ENCODE peak calls at places on chromosomes 5 and 9, in seven cellular contexts. G is sigmoid colon; I is SK-N-SH; M is mammary epithelial cell; W is K562; N is pancreas; C is CD8-positive, alpha-beta T cell. F is an unnamed sample. For H3K27me3, the result is how much of the 10 kb centered on the place peaks cover.

GRCh38 chr9:120434532-120434931 is 145.4 kb downstream of the CDK5RAP2 start:
- DNase-seq in M (no peak), G (no peak), W (no peak), N (no peak), C (no peak), I (no peak), F (no peak)

GRCh38 chr5:38466444-38467189 is 89.8 kb downstream of the LIFR start:
- DNase-seq in N (no peak), M (no peak), C (no peak), W (no peak), G (peak), I (no peak), F (no peak)

GRCh38 chr5:109880907-109881685 is 191.4 kb downstream of the MAN2A1 start:
- DNase-seq in C (no peak), G (no peak), N (no peak), I (no peak), M (no peak), W (no peak), F (no peak)

GRCh38 chr5:58544195-58544594 is 38.7 kb upstream of the RAB3C start:
- DNase-seq in G (no peak), M (no peak), C (no peak), I (no peak), W (no peak), N (no peak), F (no peak)

GRCh38 chr5:6291961-6292360 is 86.4 kb downstream of the MED10 start:
- DNase-seq in G (no peak), W (peak), C (no peak), I (no peak), M (peak), N (no peak), F (peak)

GRCh38 chr9:91690540-91691249 is 259.3 kb downstream of the ROR2 start:
- DNase-seq in I (no peak), W (no peak), M (no peak), N (no peak), G (peak), C (no peak), F (no peak)

GRCh38 chr5:175261098-175261497 is 182.9 kb downstream of the DRD1 start:
- DNase-seq in N (no peak), G (no peak), W (no peak), C (no peak), M (no peak), I (no peak), F (no peak)

GRCh38 chr5:99600952-99601351 is 672.1 kb upstream of the CHD1 start:
- DNase-seq in M (no peak), I (no peak), C (no peak), W (no peak), G (no peak), N (no peak), F (no peak)

GRCh38 chr9:105608685-105609598 is 51.0 kb downstream of the FKTN start:
- DNase-seq in N (no peak), I (peak), W (peak), G (no peak), C (no peak), M (peak), F (peak)

GRCh38 chr9:89366711-89367110 is 48.4 kb downstream of the SECISBP2 start:
- DNase-seq in M (no peak), N (no peak), C (no peak), I (no peak), G (peak), W (no peak), F (no peak)

GRCh38 chr5:82404382-82404945 is 126.3 kb upstream of the RPS23 start:
- DNase-seq in W (no peak), I (no peak), N (no peak), C (no peak), G (no peak), M (no peak), F (no peak)

GRCh38 chr9:135704366-135704947 is 2.5 kb downstream of the KCNT1 start:
- DNase-seq in W (no peak), M (no peak), G (no peak), C (no peak), I (peak), N (no peak), F (no peak)

GRCh38 chr9:109799141-109799540 is 19.1 kb downstream of the PALM2AKAP2 start:
- DNase-seq in W (no peak), G (no peak), N (no peak), I (no peak), C (no peak), M (no peak), F (no peak)

GRCh38 chr5:136133416-136134383 is 1.1 kb downstream of the SMAD5 start:
- DNase-seq in G (peak), M (peak), W (peak), N (peak), I (peak), C (no peak), F (peak)

GRCh38 chr5:23446436-23446835 is 61.0 kb upstream of the PRDM9 start:
- DNase-seq in I (no peak), C (no peak), N (no peak), W (no peak), M (no peak), G (no peak), F (no peak)

GRCh38 chr9:5892456-5893133 is 1.9 kb downstream of the MLANA start:
- DNase-seq in G (no peak), M (no peak), I (no peak), N (no peak), W (peak), C (no peak), F (no peak)

GRCh38 chr5:180059326-180059725 is 12.2 kb downstream of the RNF130 start:
- DNase-seq in W (no peak), I (no peak), C (no peak), G (no peak), N (no peak), M (no peak), F (no peak)

GRCh38 chr5:89037090-89037489 is 154.1 kb upstream of the MEF2C start:
- DNase-seq in G (no peak), W (no peak), C (no peak), N (no peak), I (no peak), M (peak), F (no peak)

DNA sequence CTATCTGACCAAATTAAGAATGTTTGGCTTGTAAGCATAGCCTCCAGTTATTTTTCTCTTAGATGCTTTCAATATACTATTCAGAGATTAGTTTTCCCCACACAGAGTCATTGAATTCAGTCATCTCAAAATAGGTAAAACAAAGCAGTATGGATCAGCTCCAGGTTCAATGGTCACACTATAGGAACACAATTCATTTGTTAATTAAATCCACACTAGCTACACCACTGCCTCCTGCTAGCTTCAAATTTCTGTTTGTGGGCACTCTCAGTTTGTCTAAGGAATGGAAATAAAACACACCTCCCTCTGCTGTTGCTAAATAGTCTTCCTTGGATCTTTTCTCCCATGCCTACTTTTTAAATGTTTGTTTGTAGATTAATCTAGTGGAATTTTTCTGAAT is 134.7 kb upstream of the TBCA start:
- DNase-seq in G (no peak), I (no peak), N (no peak), M (no peak), C (no peak), W (no peak), F (no peak)
- H3K27me3 ChIP-seq in G (under half), I (under half), N (under half), M (under half), C (under half), W (under half), F (under half)

GRCh38 chr9:87194471-87194870 is 247.2 kb upstream of the GAS1 start:
- DNase-seq in I (no peak), W (no peak), N (no peak), G (no peak), C (no peak), M (peak), F (no peak)

GRCh38 chr9:87193925-87194380 is 246.6 kb upstream of the GAS1 start:
- DNase-seq in C (no peak), I (no peak), W (no peak), G (no peak), N (no peak), M (peak), F (no peak)

GRCh38 chr9:87189006-87189405 is 241.7 kb upstream of the GAS1 start:
- DNase-seq in I (no peak), W (no peak), M (no peak), G (no peak), C (no peak), N (no peak), F (no peak)

GRCh38 chr9:87195306-87195705 is 248.0 kb upstream of the GAS1 start:
- DNase-seq in I (no peak), G (no peak), W (no peak), C (no peak), M (peak), N (no peak), F (no peak)

DNA sequence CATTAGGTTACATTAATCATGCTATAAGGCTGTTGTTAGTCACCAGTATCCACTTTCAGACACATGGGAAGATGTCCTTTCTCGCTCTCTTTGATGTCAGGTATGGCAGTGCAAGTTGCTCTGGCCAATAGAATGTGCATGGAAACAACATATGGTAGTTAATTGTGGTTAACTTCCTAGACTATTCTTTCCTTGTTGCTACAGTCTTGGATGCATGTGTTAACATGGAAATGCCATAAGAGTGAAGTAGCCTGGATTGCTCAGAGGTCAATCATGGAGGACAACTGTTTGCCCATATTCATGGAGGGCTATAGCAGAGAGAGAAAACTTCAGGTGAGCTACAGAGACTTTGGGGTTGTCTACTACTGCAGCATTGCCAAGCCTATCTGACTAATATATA is 245.8 kb upstream of the GAS1 start:
- DNase-seq in C (no peak), I (no peak), N (no peak), M (no peak), W (no peak), G (no peak), F (no peak)
- H3K27ac ChIP-seq in C (no peak), I (peak), N (no peak), M (peak), W (no peak), G (peak), F (no peak)

GRCh38 chr5:56639491-56639890 is 175.9 kb upstream of the MAP3K1 start:
- DNase-seq in W (no peak), I (no peak), N (no peak), M (no peak), C (no peak), G (no peak), F (no peak)
- H3K4me3 ChIP-seq in W (no peak), I (no peak), N (no peak), M (no peak), C (no peak), G (no peak), F (no peak)

GRCh38 chr9:132511191-132511999 is 71.0 kb upstream of the BARHL1 start:
- DNase-seq in I (no peak), W (no peak), M (no peak), C (no peak), N (no peak), G (no peak), F (no peak)
- H3K27me3 ChIP-seq in I (under half), W (half or more), M (under half), C (under half), N (under half), G (under half), F (under half)

DNA sequence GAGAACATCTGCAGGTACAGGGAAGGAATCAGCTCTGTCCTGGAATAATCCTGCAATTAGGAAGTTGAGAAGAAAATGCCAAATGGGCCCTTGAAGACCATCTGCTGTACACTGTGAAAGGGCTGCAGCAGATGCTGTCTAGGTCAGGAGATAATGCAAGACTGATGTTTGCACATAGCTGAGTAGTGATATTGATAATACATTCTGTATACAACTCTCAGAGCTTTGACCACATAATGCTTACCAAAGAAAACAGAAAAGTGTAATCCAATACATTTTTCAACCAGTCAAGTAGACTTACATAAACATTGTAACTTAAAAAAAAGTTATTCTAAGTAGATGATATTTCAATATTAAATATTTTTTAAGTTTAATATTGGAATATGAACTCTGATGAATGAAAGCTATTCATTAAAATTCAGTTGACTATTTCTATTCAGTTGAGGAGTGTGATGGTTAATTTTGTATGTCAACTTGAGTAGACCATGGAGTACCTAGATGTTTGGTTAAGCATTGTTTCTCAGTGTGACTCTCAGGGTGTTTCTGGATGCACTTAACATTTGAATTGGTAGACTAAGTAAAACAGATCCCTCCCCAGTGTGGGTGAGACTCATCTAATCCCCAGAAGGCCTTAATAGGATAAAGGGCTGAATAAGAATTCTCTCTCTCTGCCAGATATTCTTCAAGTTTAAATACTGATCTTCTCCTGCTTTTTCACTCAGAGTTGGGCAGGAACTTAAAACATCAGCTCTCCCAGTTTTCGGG is 380.1 kb upstream of the PRR16 start:
- DNase-seq in W (no peak), C (no peak), N (no peak), M (no peak), G (no peak), I (no peak), F (no peak)
- H3K27ac ChIP-seq in W (no peak), C (no peak), N (no peak), M (no peak), G (no peak), I (no peak), F (no peak)

GRCh38 chr9:27514551-27514950 is 9.5 kb upstream of the IFNK start:
- DNase-seq in M (no peak), W (no peak), I (no peak), C (no peak), G (no peak), N (peak), F (no peak)

GRCh38 chr9:27511771-27512170 is 12.3 kb upstream of the IFNK start:
- DNase-seq in W (no peak), N (no peak), G (no peak), I (no peak), M (no peak), C (no peak), F (no peak)
- H3K4me3 ChIP-seq in W (no peak), N (no peak), G (no peak), I (no peak), M (no peak), C (no peak), F (no peak)

GRCh38 chr9:126222835-126223431 is 103.7 kb upstream of the MVB12B start:
- DNase-seq in W (no peak), G (no peak), M (no peak), I (no peak), C (no peak), N (no peak), F (no peak)
- H3K27me3 ChIP-seq in W (under half), G (under half), M (under half), I (under half), C (under half), N (under half), F (under half)

GRCh38 chr5:111002036-111002435 is 69.5 kb upstream of the TSLP start:
- DNase-seq in W (no peak), I (no peak), M (no peak), G (no peak), C (no peak), N (no peak), F (no peak)

DNA sequence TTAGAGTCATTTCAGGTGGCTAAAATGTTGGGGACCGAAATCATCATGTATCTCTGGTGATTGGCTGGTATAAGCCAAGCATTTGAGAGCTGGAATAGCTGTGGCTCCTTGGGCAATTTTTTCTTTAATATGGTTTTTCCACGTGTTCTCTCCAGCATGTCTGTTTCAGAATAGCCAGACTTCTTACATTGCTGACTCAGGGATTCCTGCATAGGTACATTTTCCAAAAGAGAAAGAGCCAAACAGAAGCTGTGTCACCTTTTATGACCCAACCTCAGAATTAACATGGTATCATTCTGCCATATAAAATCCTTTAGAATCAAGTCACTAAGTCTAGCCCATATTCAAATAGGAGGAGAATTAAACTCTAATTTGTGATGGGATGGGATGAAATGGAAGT is 74.8 kb upstream of the TSLP start:
- DNase-seq in C (no peak), M (no peak), N (no peak), W (no peak), G (no peak), I (no peak), F (no peak)
- H3K27ac ChIP-seq in C (no peak), M (no peak), N (no peak), W (no peak), G (no peak), I (no peak), F (no peak)

GRCh38 chr9:37198034-37198718 is 77.8 kb downstream of the ZCCHC7 start:
- DNase-seq in W (peak), N (no peak), I (no peak), M (no peak), G (no peak), C (no peak), F (no peak)

GRCh38 chr9:37198831-37199230 is 78.5 kb downstream of the ZCCHC7 start:
- DNase-seq in W (no peak), G (no peak), N (no peak), C (no peak), I (no peak), M (no peak), F (no peak)

GRCh38 chr9:37200572-37201005 is 80.2 kb downstream of the ZCCHC7 start:
- DNase-seq in G (no peak), C (no peak), M (peak), N (no peak), W (peak), I (no peak), F (no peak)

GRCh38 chr9:37201581-37201980 is 81.2 kb downstream of the ZCCHC7 start:
- DNase-seq in N (no peak), C (no peak), G (no peak), I (no peak), M (no peak), W (peak), F (no peak)

DNA sequence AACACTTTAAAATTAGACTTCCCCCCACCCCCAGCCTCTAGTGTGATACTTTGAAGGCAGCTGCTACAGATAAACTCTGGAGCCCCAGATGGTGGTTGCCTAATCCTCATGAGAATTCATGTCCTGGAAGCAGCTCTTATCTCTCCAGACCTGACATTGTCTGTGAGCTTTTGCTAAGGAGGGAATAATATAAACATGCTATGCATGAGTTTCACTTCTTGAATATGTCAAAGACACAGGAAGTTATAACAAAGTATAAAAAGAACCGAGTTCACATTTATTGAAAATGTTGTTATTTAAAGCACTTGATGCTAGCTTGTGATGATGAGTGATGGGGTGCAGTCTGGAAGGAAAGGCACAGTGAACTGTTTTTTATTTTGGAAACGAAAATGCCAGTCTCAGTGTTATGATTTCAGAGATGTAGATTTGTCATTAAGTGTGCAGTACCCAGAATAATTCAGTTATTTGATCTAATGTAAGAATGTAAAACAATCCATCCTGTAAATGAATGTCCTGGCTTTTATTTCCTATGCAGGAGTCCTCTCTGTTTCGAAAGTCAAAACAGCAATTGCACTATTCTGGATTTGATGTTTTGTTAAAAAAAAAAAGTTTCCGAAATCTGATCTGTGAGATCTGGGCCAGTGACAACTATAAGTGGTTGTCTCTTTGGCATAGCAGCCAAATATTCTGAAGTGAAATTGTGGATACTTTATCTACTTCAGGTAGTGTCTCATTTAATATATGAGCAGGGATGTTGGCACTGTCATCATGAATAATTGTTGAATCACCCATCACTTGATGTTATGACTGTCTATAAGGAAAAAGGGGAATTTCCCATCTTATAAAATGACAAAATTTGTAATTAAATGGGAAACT is 77.0 kb downstream of the ZCCHC7 start:
- DNase-seq in M (peak), G (no peak), C (no peak), N (no peak), W (peak), I (peak), F (peak)
- H3K4me3 ChIP-seq in M (no peak), G (no peak), C (no peak), N (no peak), W (peak), I (no peak), F (peak)

F was measured in CD4-positive, CD25-positive, alpha-beta regulatory T cell.